ENCODE peak calls at places on chromosomes 11 and 22, in four cellular contexts. W, K, O and D are unnamed samples.

GRCh38 chr11:77206264-77207018 is 78.4 kb downstream of the MYO7A start:
- DNase-seq in W (no peak), K (no peak), O (no peak), D (no peak)

GRCh38 chr22:48473202-48473601 is 1354.5 kb downstream of the BRD1 start:
- DNase-seq in O (no peak), W (no peak), K (no peak), D (no peak)

GRCh38 chr11:113141010-113141409 is 173.4 kb upstream of the TTC12 start:
- DNase-seq in W (no peak), K (no peak), O (no peak), D (no peak)

GRCh38 chr11:36056160-36056751 is 112.4 kb downstream of the LDLRAD3 start:
- DNase-seq in O (peak; percentile 22), W (no peak), K (no peak), D (peak; percentile 39)

GRCh38 chr11:116725434-116726221 is 47.2 kb downstream of the BUD13 start:
- DNase-seq in K (peak; percentile 20), W (no peak), O (peak; percentile 73), D (no peak)

GRCh38 chr11:24198458-24198857 is 298.4 kb upstream of the LUZP2 start:
- DNase-seq in O (peak; percentile 7), K (no peak), W (no peak), D (no peak)

GRCh38 chr11:59616396-59616982 is 915 bp upstream of the OSBP start:
- DNase-seq in K (no peak), O (no peak), W (peak; percentile 98), D (no peak)

GRCh38 chr22:47207846-47208554 is 445.6 kb downstream of the TBC1D22A start:
- DNase-seq in O (no peak), W (no peak), K (no peak), D (no peak)

GRCh38 chr11:73240190-73240781 is 22.2 kb downstream of the P2RY2 start:
- DNase-seq in W (no peak), O (peak; percentile 45), K (peak; percentile 30), D (no peak)

GRCh38 chr11:65539401-65540289 is 14.8 kb downstream of the SCYL1 start:
- DNase-seq in W (peak; percentile 90), K (no peak), O (no peak), D (no peak)

GRCh38 chr11:130828741-130829140 is 87.5 kb downstream of the SNX19 start:
- DNase-seq in K (peak; percentile 47), O (no peak), W (no peak), D (no peak)

GRCh38 chr11:128299132-128299726 is 288.1 kb downstream of the ETS1 start:
- DNase-seq in W (no peak), K (no peak), O (peak; percentile 96), D (no peak)

GRCh38 chr11:77687088-77687487 is 49.5 kb upstream of the CLNS1A start:
- DNase-seq in W (no peak), O (no peak), K (no peak), D (no peak)

GRCh38 chr22:31046591-31047226 is 34.4 kb upstream of the SMTN start:
- DNase-seq in O (peak; percentile 20), K (peak; percentile 67), W (no peak), D (peak; percentile 69)

GRCh38 chr22:39825661-39826102 is 67.9 kb downstream of the ENTHD1 start:
- DNase-seq in K (no peak), W (no peak), O (no peak), D (no peak)

GRCh38 chr22:17907731-17908051 is 116.7 kb downstream of the MICAL3 start:
- DNase-seq in O (peak; percentile 18), K (no peak), W (no peak), D (no peak)

GRCh38 chr11:122253541-122254317 is 137.7 kb upstream of the BLID start:
- DNase-seq in W (no peak), O (peak; percentile 33), K (no peak), D (no peak)

GRCh38 chr11:120248551-120249278 is 8.8 kb downstream of the POU2F3 start:
- DNase-seq in W (no peak), K (no peak), O (peak; percentile 33), D (no peak)

GRCh38 chr22:48796295-48797015 is 1031.2 kb downstream of the BRD1 start:
- DNase-seq in K (no peak), W (no peak), O (no peak), D (no peak)

GRCh38 chr22:27970596-27971220 is 51.7 kb upstream of the PITPNB start:
- DNase-seq in O (peak; percentile 49), K (no peak), W (no peak), D (no peak)

GRCh38 chr11:24808173-24808572 is 311.3 kb downstream of the LUZP2 start:
- DNase-seq in O (no peak), K (no peak), W (no peak), D (no peak)

GRCh38 chr11:63666874-63667273 is 4.3 kb downstream of the ATL3 start:
- DNase-seq in O (peak; percentile 78), W (no peak), K (no peak), D (no peak)

GRCh38 chr11:74011360-74012071 is 2.6 kb upstream of the UCP3 start:
- DNase-seq in W (no peak), K (no peak), O (peak; percentile 34), D (no peak)

GRCh38 chr11:60301178-60301577 is 20.7 kb downstream of the MS4A4A start:
- DNase-seq in O (no peak), K (no peak), W (no peak), D (no peak)

GRCh38 chr11:128725630-128726461 is 32.0 kb downstream of the FLI1 start:
- DNase-seq in W (no peak), O (peak; percentile 78), K (no peak), D (no peak)

GRCh38 chr11:134032031-134032430 is 36.8 kb upstream of the JAM3 start:
- DNase-seq in K (no peak), O (no peak), W (no peak), D (no peak)

GRCh38 chr11:60831501-60832079 is 10.3 kb upstream of the CCDC86 start:
- DNase-seq in O (no peak), W (no peak), K (no peak), D (no peak)

GRCh38 chr22:36026741-36027140 is 1.9 kb downstream of the RBFOX2 start:
- DNase-seq in K (no peak), O (peak; percentile 69), W (no peak), D (no peak)

GRCh38 chr22:19523240-19524169 is 705 bp downstream of the CLDN5 start:
- DNase-seq in O (peak; percentile 32), W (no peak), K (no peak), D (no peak)

GRCh38 chr11:70490208-70490607 is 91.9 kb downstream of the CTTN start:
- DNase-seq in W (no peak), K (no peak), O (no peak), D (peak; percentile 4)

GRCh38 chr22:19193879-19194278 is 15.3 kb upstream of the SLC25A1 start:
- DNase-seq in O (no peak), K (no peak), W (no peak), D (no peak)

GRCh38 chr11:2885676-2886081 is at the start of gene CDKN1C:
- DNase-seq in O (peak; percentile 91), K (peak; percentile 95), W (peak; percentile 91), D (peak; percentile 97)

GRCh38 chr11:28472904-28473303 is 364.7 kb downstream of the METTL15 start:
- DNase-seq in O (no peak), W (no peak), K (no peak), D (no peak)

GRCh38 chr11:111707039-111707690 is 59.0 kb downstream of the PPP2R1B start:
- DNase-seq in W (no peak), K (no peak), O (peak; percentile 97), D (peak; percentile 82)

GRCh38 chr11:40130427-40130826 is 1329.0 kb downstream of the LRRC4C start:
- DNase-seq in K (no peak), W (no peak), O (no peak), D (no peak)

GRCh38 chr11:79637219-79637618 is 196.4 kb upstream of the TENM4 start:
- DNase-seq in W (no peak), O (no peak), K (no peak), D (no peak)

GRCh38 chr22:39318507-39319283 is 728 bp downstream of the RPL3 start:
- DNase-seq in K (no peak), O (peak; percentile 70), W (no peak), D (no peak)

GRCh38 chr22:21762712-21763581 is 27.4 kb upstream of the YPEL1 start:
- DNase-seq in W (no peak), O (no peak), K (no peak), D (no peak)

GRCh38 chr22:44569516-44569915 is 71.5 kb upstream of the RTL6 start:
- DNase-seq in W (no peak), O (no peak), K (no peak), D (no peak)
- H3K4me1 ChIP-seq in W (no peaks in the 10 kb centered on the region), O (peaks cover 10% of the 10 kb centered on the region), K (no peaks in the 10 kb centered on the region), D (peaks cover 5% of the 10 kb centered on the region)

GRCh38 chr11:20021771-20022362 is 138.4 kb downstream of the DBX1 start:
- DNase-seq in O (no peak), K (no peak), W (no peak), D (no peak)
- H3K4me1 ChIP-seq in O (no peaks in the 10 kb centered on the region), K (no peaks in the 10 kb centered on the region), W (no peaks in the 10 kb centered on the region), D (peaks cover 8% of the 10 kb centered on the region)

GRCh38 chr11:124919836-124920755 is 1.0 kb downstream of the HEPN1 start:
- DNase-seq in W (no peak), O (no peak), K (no peak), D (no peak)

GRCh38 chr11:124915541-124916369 is 3.3 kb upstream of the HEPN1 start:
- DNase-seq in O (no peak), K (no peak), W (no peak), D (no peak)

GRCh38 chr11:124918950-124919349 is at the start of gene HEPN1:
- DNase-seq in O (no peak), K (no peak), W (no peak), D (no peak)

GRCh38 chr11:124916370-124916710 is 2.7 kb upstream of the HEPN1 start:
- DNase-seq in K (no peak), O (no peak), W (no peak), D (no peak)

DNA sequence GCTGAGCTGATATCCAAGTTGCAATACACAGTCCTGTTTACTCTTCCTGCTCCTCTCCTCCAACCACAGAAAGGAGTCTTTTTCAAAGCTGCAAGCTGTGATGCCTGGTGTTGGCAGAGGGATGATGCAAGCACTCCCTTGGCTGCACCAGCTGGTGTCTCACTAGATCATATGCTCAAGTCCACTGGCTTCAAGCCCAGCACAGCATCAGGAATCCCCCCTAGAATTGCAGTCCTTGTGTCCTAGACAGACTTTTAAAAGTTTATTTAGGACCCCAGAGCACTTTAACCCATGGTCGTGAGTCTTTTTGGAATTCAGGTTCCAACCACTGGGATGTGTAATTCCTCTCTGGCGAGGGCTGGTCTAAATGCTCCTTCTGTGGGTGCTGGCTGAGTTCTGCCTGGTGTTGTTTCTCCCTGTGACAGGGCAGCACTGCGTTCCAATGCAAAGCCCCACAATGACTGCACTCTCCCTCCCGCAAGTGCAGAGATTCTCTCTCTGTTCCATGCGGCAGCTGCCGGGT is 1.9 kb upstream of the HEPN1 start:
- DNase-seq in O (peak; percentile 37), W (no peak), K (no peak), D (no peak)
- H3K4me1 ChIP-seq in O (no peaks in the 10 kb centered on the region), W (no peaks in the 10 kb centered on the region), K (no peaks in the 10 kb centered on the region), D (peaks cover 5% of the 10 kb centered on the region)

GRCh38 chr11:110295487-110296225 is 758 bp downstream of the RDX start:
- DNase-seq in O (peak; percentile 76), W (peak; percentile 74), K (peak; percentile 45), D (peak; percentile 54)
- H3K4me1 ChIP-seq in O (peaks cover 39% of the 10 kb centered on the region), W (peaks cover 4% of the 10 kb centered on the region), K (no peaks in the 10 kb centered on the region), D (peaks cover 15% of the 10 kb centered on the region)